ENCODE peak calls at places on chromosomes 16 and 17, in four cellular contexts. K is BE2C, C is tibial nerve, Y is tibial artery. G is an unnamed sample.

GRCh38 chr16:85711982-85712587 is 23.3 kb upstream of the GINS2 start:
- DNase-seq in K (no peak), C (no peak), Y (no peak), G (no peak)

GRCh38 chr16:87581867-87582220 is 20.5 kb upstream of the JPH3 start:
- DNase-seq in K (peak; percentile 63), C (peak; percentile 77), Y (peak; percentile 97), G (peak; percentile 63)

GRCh38 chr17:68906638-68907037 is 48.6 kb downstream of the ABCA8 start:
- DNase-seq in K (no peak), C (no peak), Y (no peak), G (no peak)

GRCh38 chr16:75085556-75085955 is 31.0 kb downstream of the LDHD start:
- DNase-seq in K (no peak), C (no peak), Y (no peak), G (no peak)

GRCh38 chr16:13680021-13680672 is 239.8 kb upstream of the ERCC4 start:
- DNase-seq in K (no peak), C (no peak), Y (no peak), G (peak; percentile 1)

GRCh38 chr16:53962041-53962440 is 258.1 kb downstream of the FTO start:
- DNase-seq in K (no peak), C (no peak), Y (no peak), G (no peak)

GRCh38 chr17:35080536-35080935 is 17.0 kb upstream of the RFFL start:
- DNase-seq in K (no peak), C (no peak), Y (no peak), G (no peak)

GRCh38 chr16:75555707-75556512 is at the start of gene TMEM231:
- DNase-seq in K (peak; percentile 98), C (peak; percentile 97), Y (peak; percentile 99), G (peak; percentile 88)

GRCh38 chr17:28944862-28945741 is 6.2 kb downstream of the PHF12 start:
- DNase-seq in K (no peak), C (no peak), Y (peak; percentile 13), G (no peak)

GRCh38 chr16:12489362-12489761 is 314.3 kb downstream of the CPPED1 start:
- DNase-seq in K (no peak), C (no peak), Y (no peak), G (no peak)

GRCh38 chr17:47744168-47745036 is 11.4 kb downstream of the TBX21 start:
- DNase-seq in K (no peak), C (no peak), Y (no peak), G (no peak)

GRCh38 chr17:2457913-2458312 is 53.8 kb downstream of the METTL16 start:
- DNase-seq in K (no peak), C (no peak), Y (no peak), G (no peak)

GRCh38 chr17:28147026-28147425 is 104.5 kb downstream of the NLK start:
- DNase-seq in K (no peak), C (no peak), Y (no peak), G (no peak)

GRCh38 chr16:30458561-30459394 is 13.1 kb upstream of the SEPHS2 start:
- DNase-seq in K (no peak), C (no peak), Y (no peak), G (no peak)

GRCh38 chr17:61291457-61292311 is 108.0 kb upstream of the TBX2 start:
- DNase-seq in K (no peak), C (no peak), Y (no peak), G (peak; percentile 96)

GRCh38 chr16:89261691-89262563 is 44.4 kb downstream of the ZNF778 start:
- DNase-seq in K (no peak), C (no peak), Y (no peak), G (no peak)

GRCh38 chr16:848510-849253 is 48.1 kb upstream of the GNG13 start:
- DNase-seq in K (no peak), C (no peak), Y (no peak), G (no peak)

GRCh38 chr17:13599808-13600398 is 1.8 kb downstream of the HS3ST3A1 start:
- DNase-seq in K (no peak), C (no peak), Y (no peak), G (no peak)

GRCh38 chr16:14249291-14250032 is 178.3 kb downstream of the MRTFB start:
- DNase-seq in K (peak; percentile 40), C (peak; percentile 22), Y (no peak), G (peak; percentile 31)

GRCh38 chr17:38907930-38908675 is 17.3 kb upstream of the LASP1NB start:
- DNase-seq in K (no peak), C (no peak), Y (peak; percentile 54), G (no peak)

GRCh38 chr17:67993153-67993997 is 2.9 kb downstream of the C17orf58 start:
- DNase-seq in K (peak; percentile 87), C (peak; percentile 68), Y (peak; percentile 91), G (peak; percentile 84)

GRCh38 chr17:47978324-47978723 is 7.4 kb downstream of the CDK5RAP3 start:
- DNase-seq in K (peak; percentile 84), C (no peak), Y (no peak), G (peak; percentile 73)

GRCh38 chr17:31510273-31511175 is 119.0 kb downstream of the RAB11FIP4 start:
- DNase-seq in K (no peak), C (no peak), Y (peak; percentile 84), G (no peak)

GRCh38 chr16:59688006-59688405 is 953.9 kb upstream of the GOT2 start:
- DNase-seq in K (no peak), C (no peak), Y (no peak), G (no peak)

GRCh38 chr16:85757341-85757822 is 6.5 kb upstream of the C16orf74 start:
- DNase-seq in K (no peak), C (no peak), Y (no peak), G (peak; percentile 20)

GRCh38 chr16:65660390-65660789 is 538.5 kb upstream of the CDH11 start:
- DNase-seq in K (no peak), C (no peak), Y (no peak), G (no peak)

GRCh38 chr16:3529175-3529574 is 28.4 kb downstream of the CLUAP1 start:
- DNase-seq in K (no peak), C (no peak), Y (no peak), G (no peak)

GRCh38 chr17:80882323-80882722 is 109.3 kb upstream of the CHMP6 start:
- DNase-seq in K (peak; percentile 9), C (no peak), Y (no peak), G (no peak)
- H3K4me3 ChIP-seq in K (no peak overlapping the region), C (no peak overlapping the region), Y (no peak overlapping the region), G (no peak overlapping the region)

GRCh38 chr17:45129426-45129939 is 2.8 kb downstream of the PLCD3 start:
- DNase-seq in K (no peak), C (no peak), Y (no peak), G (peak; percentile 62)

GRCh38 chr17:45128989-45129388 is 3.3 kb downstream of the PLCD3 start:
- DNase-seq in K (no peak), C (no peak), Y (no peak), G (no peak)

GRCh38 chr17:45128331-45128730 is 4.0 kb downstream of the PLCD3 start:
- DNase-seq in K (no peak), C (no peak), Y (no peak), G (no peak)

GRCh38 chr17:45127209-45127582 is 5.1 kb downstream of the PLCD3 start:
- DNase-seq in K (peak; percentile 10), C (no peak), Y (no peak), G (no peak)

GRCh38 chr17:45127583-45128300 is 4.6 kb downstream of the PLCD3 start:
- DNase-seq in K (peak; percentile 49), C (peak; percentile 55), Y (peak; percentile 90), G (peak; percentile 51)
- H3K4me3 ChIP-seq in K (no peak overlapping the region), C (peak overlapping the region; percentile 18), Y (peak overlapping the region; percentile 37), G (no peak overlapping the region)

GRCh38 chr17:3558603-3559269 is 1.1 kb upstream of the TRPV3 start:
- DNase-seq in K (no peak), C (no peak), Y (no peak), G (peak; percentile 66)

GRCh38 chr17:3556239-3556904 is 1.2 kb downstream of the TRPV3 start:
- DNase-seq in K (no peak), C (no peak), Y (no peak), G (no peak)

GRCh38 chr17:3559270-3559645 is 1.6 kb upstream of the TRPV3 start:
- DNase-seq in K (no peak), C (no peak), Y (no peak), G (no peak)

GRCh38 chr17:3556905-3557767 is 476 bp downstream of the TRPV3 start:
- DNase-seq in K (no peak), C (no peak), Y (no peak), G (peak; percentile 23)

GRCh38 chr17:3557768-3558583 is at the start of gene TRPV3:
- DNase-seq in K (peak; percentile 35), C (no peak), Y (no peak), G (peak; percentile 79)
- H3K4me3 ChIP-seq in K (no peak within 1 kb of the TSS), C (no peak within 1 kb of the TSS), Y (no peak within 1 kb of the TSS), G (peak within 1 kb of the TSS; percentile 42)

GRCh38 chr17:7119314-7119713 is 4.7 kb upstream of the ASGR2 start:
- DNase-seq in K (no peak), C (no peak), Y (no peak), G (no peak)
- H3K4me3 ChIP-seq in K (no peak overlapping the region), C (no peak overlapping the region), Y (no peak overlapping the region), G (no peak overlapping the region)

GRCh38 chr17:9003355-9004131 is 17.8 kb upstream of the NTN1 start:
- DNase-seq in K (no peak), C (no peak), Y (peak; percentile 68), G (no peak)

GRCh38 chr17:9002610-9003354 is 18.5 kb upstream of the NTN1 start:
- DNase-seq in K (no peak), C (no peak), Y (peak; percentile 81), G (no peak)

GRCh38 chr17:9004961-9005285 is 16.4 kb upstream of the NTN1 start:
- DNase-seq in K (no peak), C (no peak), Y (no peak), G (no peak)

GRCh38 chr17:9006175-9006767 is 15.0 kb upstream of the NTN1 start:
- DNase-seq in K (no peak), C (no peak), Y (no peak), G (no peak)

GRCh38 chr17:9004132-9004960 is 17.0 kb upstream of the NTN1 start:
- DNase-seq in K (no peak), C (no peak), Y (no peak), G (no peak)
- H3K4me3 ChIP-seq in K (no peak overlapping the region), C (peak overlapping the region; percentile 55), Y (peak overlapping the region; percentile 60), G (no peak overlapping the region)

GRCh38 chr17:71938340-71939010 is 182.3 kb upstream of the SOX9 start:
- DNase-seq in K (no peak), C (no peak), Y (no peak), G (no peak)
- H3K4me3 ChIP-seq in K (no peak overlapping the region), C (no peak overlapping the region), Y (peak overlapping the region; percentile 43), G (no peak overlapping the region)

GRCh38 chr16:73053379-73054130 is 5.6 kb upstream of the ZFHX3 start:
- DNase-seq in K (peak; percentile 45), C (no peak), Y (peak; percentile 76), G (no peak)
- H3K4me3 ChIP-seq in K (peak overlapping the region; percentile 73), C (peak overlapping the region; percentile 16), Y (peak overlapping the region; percentile 84), G (no peak overlapping the region)

G was measured in SJCRH30.